ENCODE peak calls at places on chromosomes 16 and 17, in six cellular contexts. W is ovary; M is astrocyte of the spinal cord; Z is RWPE1; K is ascending aorta; G is CD8-positive, alpha-beta memory T cell. O is an unnamed sample.

GRCh38 chr17:20066253-20066652 is 57.1 kb downstream of the SPECC1 start:
- DNase-seq in W (peak; percentile 81), M (peak; percentile 70), Z (peak; percentile 75), K (peak; percentile 86), G (no peak), O (no peak)

GRCh38 chr17:7004398-7005253 is 7.8 kb upstream of the RNASEK start:
- DNase-seq in W (no peak), M (peak; percentile 53), Z (no peak), K (no peak), G (no peak), O (peak; percentile 75)

GRCh38 chr17:731943-732787 is at the start of gene TLCD3A:
- DNase-seq in W (peak; percentile 78), M (peak; percentile 50), Z (peak; percentile 73), K (peak; percentile 81), G (peak; percentile 39), O (peak; percentile 69)

GRCh38 chr16:84608281-84608680 is 9.6 kb downstream of the COTL1 start:
- DNase-seq in W (no peak), M (no peak), Z (no peak), K (no peak), G (no peak), O (no peak)

GRCh38 chr16:21626659-21627277 is 25.6 kb downstream of the IGSF6 start:
- DNase-seq in W (no peak), M (peak; percentile 93), Z (peak; percentile 73), K (no peak), G (no peak), O (peak; percentile 19)

GRCh38 chr17:40646791-40647548 is 648 bp downstream of the SMARCE1 start:
- DNase-seq in W (no peak), M (no peak), Z (no peak), K (no peak), G (peak; percentile 32), O (no peak)

GRCh38 chr17:75088902-75089417 is 1.2 kb downstream of the SLC16A5 start:
- DNase-seq in W (no peak), M (peak; percentile 39), Z (no peak), K (no peak), G (no peak), O (no peak)

GRCh38 chr17:30101686-30102390 is 14.8 kb upstream of the NSRP1 start:
- DNase-seq in W (no peak), M (no peak), Z (no peak), K (no peak), G (no peak), O (no peak)

O was measured in HTR-8/SVneo.